ENCODE peak calls at places on chromosome 15, in five cellular contexts. J, Z, G, H and V are unnamed samples.

GRCh38 chr15:27418729-27419128 is 447.7 kb downstream of the GABRG3 start:
- DNase-seq in G (no peak), J (no peak), H (no peak), Z (no peak), V (no peak)

GRCh38 chr15:81023483-81024264 is 23.0 kb downstream of the TLNRD1 start:
- DNase-seq in J (peak; percentile 82), Z (no peak), G (peak; percentile 22), H (peak; percentile 84), V (peak; percentile 84)

GRCh38 chr15:57924536-57924935 is 141.0 kb downstream of the ALDH1A2 start:
- DNase-seq in G (no peak), J (peak; percentile 18), H (no peak), Z (no peak), V (no peak)

GRCh38 chr15:62964251-62964650 is 78.3 kb upstream of the TPM1 start:
- DNase-seq in G (no peak), Z (no peak), H (peak; percentile 88), J (peak; percentile 82), V (no peak)

GRCh38 chr15:101023501-101024110 is 104.4 kb downstream of the LRRK1 start:
- DNase-seq in H (peak; percentile 24), G (peak; percentile 34), Z (no peak), J (no peak), V (peak; percentile 34)

GRCh38 chr15:82570721-82571519 is 30.7 kb upstream of the RPS17 start:
- DNase-seq in G (no peak), H (peak; percentile 41), Z (no peak), J (peak; percentile 40), V (peak; percentile 62)

GRCh38 chr15:45474799-45475198 is 47.8 kb downstream of the SLC30A4 start:
- DNase-seq in Z (no peak), H (no peak), G (no peak), J (no peak), V (peak; percentile 5)

GRCh38 chr15:77514635-77515421 is 94.1 kb downstream of the HMG20A start:
- DNase-seq in G (no peak), J (no peak), Z (no peak), H (no peak), V (no peak)

GRCh38 chr15:90232941-90233700 is 620 bp downstream of the CIB1 start:
- DNase-seq in Z (peak; percentile 59), G (peak; percentile 46), H (peak; percentile 79), J (peak; percentile 52), V (peak; percentile 96)

GRCh38 chr15:86505951-86506350 is 426.3 kb downstream of the AGBL1 start:
- DNase-seq in H (no peak), G (no peak), J (no peak), Z (no peak), V (no peak)

GRCh38 chr15:83166830-83167229 is 40.8 kb downstream of the HDGFL3 start:
- DNase-seq in G (no peak), Z (no peak), J (no peak), H (no peak), V (no peak)

GRCh38 chr15:66827698-66828055 is 125.6 kb downstream of the SMAD6 start:
- DNase-seq in Z (no peak), H (no peak), J (no peak), G (no peak), V (no peak)